ENCODE peak calls at places on chromosomes 1 and 21, in seven cellular contexts. One of them, this sample, is unnamed.

GRCh38 chr1:19398309-19398760 is 86.2 kb downstream of the SLC66A1 start:
- DNase-seq in mesenchymal stem cell: peak
- DNase-seq in adrenal gland: no peak
- DNase-seq in HS-27A: no peak
- DNase-seq in activated T-cell treated with anti-CD3 and anti-CD28 coated beads for 1 hour: no peak
- DNase-seq in neural progenitor cell: no peak
- DNase-seq in dermis microvascular lymphatic vessel endothelial cell: no peak
- DNase-seq in this sample: no peak

GRCh38 chr1:205543351-205544305 is 39.2 kb downstream of the CDK18 start:
- DNase-seq in mesenchymal stem cell: peak
- DNase-seq in adrenal gland: peak
- DNase-seq in HS-27A: peak
- DNase-seq in activated T-cell treated with anti-CD3 and anti-CD28 coated beads for 1 hour: no peak
- DNase-seq in neural progenitor cell: peak
- DNase-seq in dermis microvascular lymphatic vessel endothelial cell: peak
- DNase-seq in this sample: peak

GRCh38 chr21:41680444-41681335 is 86.2 kb downstream of the RIPK4 start:
- DNase-seq in mesenchymal stem cell: no peak
- DNase-seq in adrenal gland: no peak
- DNase-seq in HS-27A: no peak
- DNase-seq in activated T-cell treated with anti-CD3 and anti-CD28 coated beads for 1 hour: no peak
- DNase-seq in neural progenitor cell: no peak
- DNase-seq in dermis microvascular lymphatic vessel endothelial cell: no peak
- DNase-seq in this sample: no peak

GRCh38 chr21:34182436-34182835 is 109.1 kb downstream of the MRPS6 start:
- DNase-seq in mesenchymal stem cell: no peak
- DNase-seq in adrenal gland: no peak
- DNase-seq in HS-27A: no peak
- DNase-seq in activated T-cell treated with anti-CD3 and anti-CD28 coated beads for 1 hour: no peak
- DNase-seq in neural progenitor cell: no peak
- DNase-seq in dermis microvascular lymphatic vessel endothelial cell: no peak
- DNase-seq in this sample: no peak

GRCh38 chr1:94672001-94672400 is 130.4 kb upstream of the F3 start:
- DNase-seq in mesenchymal stem cell: no peak
- DNase-seq in adrenal gland: no peak
- DNase-seq in HS-27A: no peak
- DNase-seq in activated T-cell treated with anti-CD3 and anti-CD28 coated beads for 1 hour: no peak
- DNase-seq in neural progenitor cell: no peak
- DNase-seq in dermis microvascular lymphatic vessel endothelial cell: no peak
- DNase-seq in this sample: no peak

GRCh38 chr1:214660190-214660589 is 57.2 kb downstream of the CENPF start:
- DNase-seq in mesenchymal stem cell: no peak
- DNase-seq in adrenal gland: no peak
- DNase-seq in HS-27A: no peak
- DNase-seq in activated T-cell treated with anti-CD3 and anti-CD28 coated beads for 1 hour: no peak
- DNase-seq in neural progenitor cell: no peak
- DNase-seq in dermis microvascular lymphatic vessel endothelial cell: no peak
- DNase-seq in this sample: no peak

GRCh38 chr1:183807549-183808168 is 2.7 kb downstream of the RGL1 start:
- DNase-seq in mesenchymal stem cell: peak
- DNase-seq in adrenal gland: peak
- DNase-seq in HS-27A: no peak
- DNase-seq in activated T-cell treated with anti-CD3 and anti-CD28 coated beads for 1 hour: no peak
- DNase-seq in neural progenitor cell: no peak
- DNase-seq in dermis microvascular lymphatic vessel endothelial cell: peak
- DNase-seq in this sample: no peak

GRCh38 chr1:84721152-84721551 is 30.9 kb upstream of the SSX2IP start:
- DNase-seq in mesenchymal stem cell: peak
- DNase-seq in adrenal gland: no peak
- DNase-seq in HS-27A: no peak
- DNase-seq in activated T-cell treated with anti-CD3 and anti-CD28 coated beads for 1 hour: no peak
- DNase-seq in neural progenitor cell: no peak
- DNase-seq in dermis microvascular lymphatic vessel endothelial cell: no peak
- DNase-seq in this sample: peak

GRCh38 chr1:230327892-230328284 is 98.2 kb downstream of the PGBD5 start:
- DNase-seq in mesenchymal stem cell: peak
- DNase-seq in adrenal gland: peak
- DNase-seq in HS-27A: no peak
- DNase-seq in activated T-cell treated with anti-CD3 and anti-CD28 coated beads for 1 hour: no peak
- DNase-seq in neural progenitor cell: no peak
- DNase-seq in dermis microvascular lymphatic vessel endothelial cell: no peak
- DNase-seq in this sample: no peak

GRCh38 chr1:198599749-198600148 is 39.1 kb upstream of the PTPRC start:
- DNase-seq in mesenchymal stem cell: no peak
- DNase-seq in adrenal gland: no peak
- DNase-seq in HS-27A: no peak
- DNase-seq in activated T-cell treated with anti-CD3 and anti-CD28 coated beads for 1 hour: no peak
- DNase-seq in neural progenitor cell: no peak
- DNase-seq in dermis microvascular lymphatic vessel endothelial cell: no peak
- DNase-seq in this sample: no peak

GRCh38 chr1:51313961-51314777 is 16.2 kb downstream of the TTC39A start:
- DNase-seq in mesenchymal stem cell: peak
- DNase-seq in adrenal gland: peak
- DNase-seq in HS-27A: no peak
- DNase-seq in activated T-cell treated with anti-CD3 and anti-CD28 coated beads for 1 hour: no peak
- DNase-seq in neural progenitor cell: no peak
- DNase-seq in dermis microvascular lymphatic vessel endothelial cell: peak
- DNase-seq in this sample: peak

GRCh38 chr1:245074232-245074747 is 80.5 kb upstream of the KIF26B start:
- DNase-seq in mesenchymal stem cell: peak
- DNase-seq in adrenal gland: no peak
- DNase-seq in HS-27A: no peak
- DNase-seq in activated T-cell treated with anti-CD3 and anti-CD28 coated beads for 1 hour: no peak
- DNase-seq in neural progenitor cell: peak
- DNase-seq in dermis microvascular lymphatic vessel endothelial cell: peak
- DNase-seq in this sample: no peak

GRCh38 chr1:4214826-4215225 is 314.8 kb upstream of the C1orf174 start:
- DNase-seq in mesenchymal stem cell: no peak
- DNase-seq in adrenal gland: no peak
- DNase-seq in HS-27A: no peak
- DNase-seq in activated T-cell treated with anti-CD3 and anti-CD28 coated beads for 1 hour: no peak
- DNase-seq in neural progenitor cell: no peak
- DNase-seq in dermis microvascular lymphatic vessel endothelial cell: no peak
- DNase-seq in this sample: no peak

GRCh38 chr1:117821382-117821755 is 108.1 kb downstream of the GDAP2 start:
- DNase-seq in mesenchymal stem cell: no peak
- DNase-seq in adrenal gland: no peak
- DNase-seq in HS-27A: no peak
- DNase-seq in activated T-cell treated with anti-CD3 and anti-CD28 coated beads for 1 hour: no peak
- DNase-seq in neural progenitor cell: no peak
- DNase-seq in dermis microvascular lymphatic vessel endothelial cell: no peak
- DNase-seq in this sample: no peak

GRCh38 chr1:115539061-115539460 is 102.7 kb upstream of the VANGL1 start:
- DNase-seq in mesenchymal stem cell: no peak
- DNase-seq in adrenal gland: no peak
- DNase-seq in HS-27A: no peak
- DNase-seq in activated T-cell treated with anti-CD3 and anti-CD28 coated beads for 1 hour: no peak
- DNase-seq in neural progenitor cell: no peak
- DNase-seq in dermis microvascular lymphatic vessel endothelial cell: no peak
- DNase-seq in this sample: no peak

GRCh38 chr1:47378147-47378546 is 37.9 kb upstream of the FOXE3 start:
- DNase-seq in mesenchymal stem cell: peak
- DNase-seq in adrenal gland: no peak
- DNase-seq in HS-27A: no peak
- DNase-seq in activated T-cell treated with anti-CD3 and anti-CD28 coated beads for 1 hour: no peak
- DNase-seq in neural progenitor cell: no peak
- DNase-seq in dermis microvascular lymphatic vessel endothelial cell: no peak
- DNase-seq in this sample: no peak

GRCh38 chr1:17513131-17513530 is 26.4 kb upstream of the ARHGEF10L start:
- DNase-seq in mesenchymal stem cell: no peak
- DNase-seq in adrenal gland: no peak
- DNase-seq in HS-27A: no peak
- DNase-seq in activated T-cell treated with anti-CD3 and anti-CD28 coated beads for 1 hour: no peak
- DNase-seq in neural progenitor cell: no peak
- DNase-seq in dermis microvascular lymphatic vessel endothelial cell: no peak
- DNase-seq in this sample: no peak

GRCh38 chr1:63537940-63538339 is 14.6 kb downstream of the EFCAB7 start:
- DNase-seq in mesenchymal stem cell: peak
- DNase-seq in adrenal gland: no peak
- DNase-seq in HS-27A: no peak
- DNase-seq in activated T-cell treated with anti-CD3 and anti-CD28 coated beads for 1 hour: no peak
- DNase-seq in neural progenitor cell: no peak
- DNase-seq in dermis microvascular lymphatic vessel endothelial cell: peak
- DNase-seq in this sample: peak

GRCh38 chr1:172827841-172828240 is 168.9 kb downstream of the FASLG start:
- DNase-seq in mesenchymal stem cell: no peak
- DNase-seq in adrenal gland: no peak
- DNase-seq in HS-27A: no peak
- DNase-seq in activated T-cell treated with anti-CD3 and anti-CD28 coated beads for 1 hour: no peak
- DNase-seq in neural progenitor cell: no peak
- DNase-seq in dermis microvascular lymphatic vessel endothelial cell: no peak
- DNase-seq in this sample: no peak

GRCh38 chr1:83761084-83761760 is 237.7 kb downstream of the TTLL7 start:
- DNase-seq in mesenchymal stem cell: no peak
- DNase-seq in adrenal gland: no peak
- DNase-seq in HS-27A: no peak
- DNase-seq in activated T-cell treated with anti-CD3 and anti-CD28 coated beads for 1 hour: no peak
- DNase-seq in neural progenitor cell: peak
- DNase-seq in dermis microvascular lymphatic vessel endothelial cell: no peak
- DNase-seq in this sample: no peak

GRCh38 chr1:222242492-222242891 is 305.4 kb downstream of the HHIPL2 start:
- DNase-seq in mesenchymal stem cell: no peak
- DNase-seq in adrenal gland: no peak
- DNase-seq in HS-27A: no peak
- DNase-seq in activated T-cell treated with anti-CD3 and anti-CD28 coated beads for 1 hour: no peak
- DNase-seq in neural progenitor cell: no peak
- DNase-seq in dermis microvascular lymphatic vessel endothelial cell: no peak
- DNase-seq in this sample: no peak

This sample was measured in lung microvascular endothelial cell.